ENCODE peak calls at places on chromosomes 13 and 19, in eight cellular contexts. Y, T, X, N, U, V, C and E are unnamed samples.

GRCh38 chr13:39840201-39840600 is 184.7 kb downstream of the COG6 start:
- DNase-seq in Y (no peak), T (no peak), X (no peak), N (no peak), U (no peak), V (no peak), C (no peak), E (no peak)

GRCh38 chr19:2240881-2241760 is 4.5 kb downstream of the SF3A2 start:
- DNase-seq in Y (no peak), T (no peak), X (no peak), N (no peak), U (no peak), V (no peak), C (no peak), E (no peak)

GRCh38 chr13:47190696-47191095 is 293.8 kb upstream of the HTR2A start:
- DNase-seq in Y (no peak), T (no peak), X (no peak), N (no peak), U (no peak), V (no peak), C (no peak), E (no peak)

GRCh38 chr13:26326562-26326961 is 72.6 kb downstream of the CDK8 start:
- DNase-seq in Y (no peak), T (no peak), X (no peak), N (no peak), U (no peak), V (no peak), C (no peak), E (no peak)

GRCh38 chr19:56282809-56283208 is 10.3 kb downstream of the EDDM13 start:
- DNase-seq in Y (no peak), T (no peak), X (no peak), N (no peak), U (no peak), V (no peak), C (no peak), E (no peak)

GRCh38 chr13:109874444-109874920 is 88.1 kb upstream of the IRS2 start:
- DNase-seq in Y (no peak), T (no peak), X (no peak), N (no peak), U (no peak), V (no peak), C (no peak), E (no peak)

GRCh38 chr19:35851213-35852028 is 883 bp downstream of the NPHS1 start:
- DNase-seq in Y (no peak), T (no peak), X (peak; percentile 29), N (no peak), U (no peak), V (no peak), C (no peak), E (no peak)

GRCh38 chr13:111967572-111968201 is 99.3 kb upstream of the SOX1 start:
- DNase-seq in Y (no peak), T (no peak), X (no peak), N (no peak), U (no peak), V (no peak), C (no peak), E (no peak)

GRCh38 chr13:36973621-36974268 is 25.4 kb downstream of the ALG5 start:
- DNase-seq in Y (no peak), T (no peak), X (no peak), N (no peak), U (no peak), V (no peak), C (no peak), E (no peak)

GRCh38 chr13:91381371-91381770 is 17.1 kb upstream of the GPC5 start:
- DNase-seq in Y (no peak), T (no peak), X (no peak), N (no peak), U (no peak), V (no peak), C (no peak), E (no peak)

GRCh38 chr19:28331596-28331995 is 881.4 kb downstream of the UQCRFS1 start:
- DNase-seq in Y (no peak), T (no peak), X (no peak), N (no peak), U (no peak), V (no peak), C (no peak), E (no peak)

GRCh38 chr13:33352023-33352422 is 66.5 kb upstream of the STARD13 start:
- DNase-seq in Y (no peak), T (no peak), X (no peak), N (no peak), U (no peak), V (no peak), C (no peak), E (no peak)

GRCh38 chr13:44934724-44935123 is 54.5 kb downstream of the NUFIP1 start:
- DNase-seq in Y (no peak), T (no peak), X (no peak), N (no peak), U (no peak), V (no peak), C (no peak), E (no peak)

GRCh38 chr19:37932985-37933953 is 26.3 kb downstream of the SIPA1L3 start:
- DNase-seq in Y (no peak), T (no peak), X (no peak), N (no peak), U (no peak), V (no peak), C (no peak), E (no peak)

GRCh38 chr13:30932481-30933333 is at the start of gene TEX26:
- DNase-seq in Y (peak; percentile 20), T (no peak), X (no peak), N (no peak), U (no peak), V (peak; percentile 31), C (no peak), E (peak; percentile 23)

GRCh38 chr13:109744512-109745051 is 41.8 kb downstream of the IRS2 start:
- DNase-seq in Y (no peak), T (no peak), X (no peak), N (no peak), U (no peak), V (peak; percentile 74), C (no peak), E (no peak)

GRCh38 chr13:40352807-40353562 is 313.5 kb downstream of the FOXO1 start:
- DNase-seq in Y (no peak), T (no peak), X (no peak), N (no peak), U (no peak), V (peak; percentile 55), C (no peak), E (no peak)

GRCh38 chr19:18519962-18520847 is 1.7 kb downstream of the ELL start:
- DNase-seq in Y (no peak), T (no peak), X (peak; percentile 60), N (no peak), U (peak; percentile 68), V (peak; percentile 67), C (no peak), E (no peak)

GRCh38 chr13:61086052-61086451 is 329.6 kb downstream of the PCDH20 start:
- DNase-seq in Y (no peak), T (no peak), X (no peak), N (no peak), U (no peak), V (no peak), C (no peak), E (no peak)

GRCh38 chr19:47699360-47699917 is 13.8 kb upstream of the EHD2 start:
- DNase-seq in Y (no peak), T (no peak), X (peak; percentile 70), N (no peak), U (peak; percentile 40), V (no peak), C (peak; percentile 32), E (no peak)

GRCh38 chr13:110400786-110401533 is 93.9 kb downstream of the COL4A2 start:
- DNase-seq in Y (no peak), T (no peak), X (no peak), N (no peak), U (no peak), V (no peak), C (no peak), E (no peak)

GRCh38 chr13:60721063-60721462 is 324.0 kb downstream of the TDRD3 start:
- DNase-seq in Y (no peak), T (no peak), X (no peak), N (no peak), U (no peak), V (no peak), C (no peak), E (no peak)

GRCh38 chr13:113649212-113649611 is 8.8 kb downstream of the ATP4B start:
- DNase-seq in Y (no peak), T (no peak), X (no peak), N (no peak), U (no peak), V (peak; percentile 6), C (no peak), E (no peak)

GRCh38 chr13:30616927-30617314 is 799 bp upstream of the USPL1 start:
- DNase-seq in Y (peak; percentile 27), T (peak; percentile 14), X (no peak), N (no peak), U (peak; percentile 69), V (peak; percentile 71), C (peak; percentile 40), E (peak; percentile 40)

GRCh38 chr19:19485161-19485997 is 30.0 kb downstream of the TSSK6 start:
- DNase-seq in Y (no peak), T (no peak), X (no peak), N (no peak), U (no peak), V (peak; percentile 53), C (no peak), E (no peak)

GRCh38 chr19:52735734-52736133 is 890 bp upstream of the ZNF611 start:
- DNase-seq in Y (peak; percentile 74), T (no peak), X (no peak), N (no peak), U (no peak), V (peak; percentile 92), C (no peak), E (peak; percentile 79)

GRCh38 chr19:37983916-37984315 is 76.9 kb downstream of the SIPA1L3 start:
- DNase-seq in Y (no peak), T (no peak), X (no peak), N (no peak), U (no peak), V (no peak), C (no peak), E (no peak)

GRCh38 chr19:4957981-4958380 is 10.9 kb upstream of the KDM4B start:
- DNase-seq in Y (no peak), T (no peak), X (no peak), N (no peak), U (no peak), V (no peak), C (no peak), E (no peak)

GRCh38 chr19:35853038-35853756 is 893 bp upstream of the NPHS1 start:
- DNase-seq in Y (no peak), T (no peak), X (no peak), N (no peak), U (no peak), V (no peak), C (no peak), E (no peak)

GRCh38 chr19:29831041-29831548 is 19.3 kb downstream of the CCNE1 start:
- DNase-seq in Y (no peak), T (no peak), X (peak; percentile 56), N (peak; percentile 47), U (peak; percentile 90), V (no peak), C (peak; percentile 20), E (no peak)

GRCh38 chr13:113022391-113023216 is 53.6 kb downstream of the MCF2L start:
- DNase-seq in Y (no peak), T (no peak), X (no peak), N (no peak), U (no peak), V (no peak), C (no peak), E (peak; percentile 50)

GRCh38 chr19:49492573-49493411 is 3.4 kb upstream of the RPS11 start:
- DNase-seq in Y (no peak), T (no peak), X (peak; percentile 48), N (no peak), U (no peak), V (no peak), C (no peak), E (no peak)

GRCh38 chr13:110593430-110594130 is 21.8 kb upstream of the NAXD start:
- DNase-seq in Y (no peak), T (no peak), X (no peak), N (no peak), U (peak; percentile 40), V (no peak), C (no peak), E (no peak)

GRCh38 chr13:79710376-79710775 is 229.4 kb downstream of the NDFIP2 start:
- DNase-seq in Y (no peak), T (no peak), X (no peak), N (no peak), U (no peak), V (no peak), C (no peak), E (no peak)